ENCODE peak calls at places on chromosome 9, in eight cellular contexts. R is astrocyte, Y is mammary epithelial cell, X is endothelial cell of umbilical vein, C is H1, I is GM23248, V is keratinocyte, P is PC-3. F is an unnamed sample.

GRCh38 chr9:87850405-87850804 is 32.3 kb upstream of the SPATA31E1 start:
- DNase-seq in I (peak), V (no peak), C (no peak), Y (peak), X (no peak), R (peak), P (peak), F (peak)

GRCh38 chr9:88996046-88997005 is 5.1 kb downstream of the S1PR3 start:
- DNase-seq in C (no peak), I (no peak), V (no peak), Y (peak), P (peak), X (no peak), R (no peak), F (no peak)

GRCh38 chr9:108041551-108041950 is 552.0 kb upstream of the KLF4 start:
- DNase-seq in I (peak), V (peak), C (no peak), Y (peak), P (peak), X (no peak), R (peak), F (peak)

GRCh38 chr9:108569624-108570023 is 286.2 kb downstream of the ACTL7B start:
- DNase-seq in I (peak), C (no peak), X (no peak), R (peak), Y (peak), P (peak), V (peak), F (peak)

GRCh38 chr9:79574716-79575242 is 3.0 kb downstream of the TLE4 start:
- DNase-seq in Y (no peak), C (no peak), V (no peak), R (peak), I (peak), P (no peak), X (no peak), F (peak)

GRCh38 chr9:107948086-107948485 is 458.5 kb upstream of the KLF4 start:
- DNase-seq in Y (no peak), R (no peak), C (no peak), V (no peak), X (no peak), I (peak), P (no peak), F (no peak)

GRCh38 chr9:82695704-82696103 is 367.2 kb downstream of the RASEF start:
- DNase-seq in P (no peak), C (no peak), R (no peak), I (no peak), Y (no peak), V (no peak), X (no peak), F (no peak)

GRCh38 chr9:82621446-82621845 is 441.5 kb downstream of the RASEF start:
- DNase-seq in X (no peak), I (no peak), V (no peak), C (no peak), Y (peak), R (peak), P (peak), F (peak)

GRCh38 chr9:69916950-69917349 is 96.3 kb downstream of the CFAP95 start:
- DNase-seq in Y (peak), C (no peak), I (peak), V (no peak), R (no peak), X (peak), P (peak), F (no peak)

GRCh38 chr9:131624636-131625241 is 79.4 kb downstream of the PRRT1B start:
- DNase-seq in I (peak), C (no peak), X (peak), Y (no peak), R (peak), P (no peak), V (no peak), F (peak)

GRCh38 chr9:126398403-126399058 is 71.9 kb downstream of the MVB12B start:
- DNase-seq in Y (peak), X (peak), C (no peak), R (no peak), I (peak), V (no peak), P (peak), F (peak)

GRCh38 chr9:91896513-91897121 is 53.4 kb downstream of the ROR2 start:
- DNase-seq in X (no peak), R (peak), V (no peak), C (no peak), Y (peak), I (peak), P (no peak), F (peak)

GRCh38 chr9:93134018-93134739 is at the start of gene NINJ1:
- DNase-seq in Y (peak), R (peak), P (peak), X (peak), I (peak), V (no peak), C (no peak), F (peak)

GRCh38 chr9:135034106-135034505 is 53.4 kb upstream of the OLFM1 start:
- DNase-seq in C (no peak), P (no peak), V (no peak), I (no peak), Y (no peak), X (no peak), R (no peak), F (no peak)

GRCh38 chr9:128470560-128470959 is 14.8 kb downstream of the ODF2 start:
- DNase-seq in Y (no peak), V (no peak), C (no peak), P (peak), I (peak), R (peak), X (no peak), F (peak)

GRCh38 chr9:128061305-128061704 is 5.8 kb downstream of the NAIF1 start:
- DNase-seq in C (no peak), Y (no peak), I (no peak), P (no peak), X (peak), R (no peak), V (no peak), F (no peak)

GRCh38 chr9:119811030-119811429 is 441.8 kb upstream of the BRINP1 start:
- DNase-seq in R (peak), C (no peak), I (peak), X (no peak), P (no peak), V (no peak), Y (no peak), F (no peak)

GRCh38 chr9:11618241-11618805 is 1005.5 kb upstream of the PTPRD start:
- DNase-seq in V (no peak), R (no peak), Y (no peak), C (no peak), I (no peak), X (no peak), P (no peak), F (no peak)

GRCh38 chr9:118586978-118587377 is 782.3 kb downstream of the BRINP1 start:
- DNase-seq in Y (no peak), P (no peak), I (no peak), R (no peak), C (no peak), X (no peak), V (no peak), F (no peak)

GRCh38 chr9:38700695-38701094 is 19.2 kb downstream of the FAM240B start:
- DNase-seq in C (no peak), I (no peak), V (peak), X (no peak), Y (peak), P (peak), R (peak), F (peak)

GRCh38 chr9:119435066-119435465 is 65.8 kb upstream of the BRINP1 start:
- DNase-seq in R (no peak), V (no peak), X (no peak), C (no peak), P (no peak), Y (no peak), I (peak), F (no peak)

GRCh38 chr9:112819635-112820496 is 69.3 kb downstream of the SNX30 start:
- DNase-seq in P (peak), I (peak), Y (peak), X (peak), R (peak), V (no peak), C (no peak), F (peak)

GRCh38 chr9:32587901-32588300 is 14.9 kb upstream of the NDUFB6 start:
- DNase-seq in R (peak), X (no peak), C (no peak), Y (peak), V (no peak), P (no peak), I (peak), F (no peak)

GRCh38 chr9:98944130-98945074 is 695 bp downstream of the COL15A1 start:
- DNase-seq in C (no peak), I (peak), P (no peak), Y (peak), R (no peak), X (no peak), V (no peak), F (peak)
- TF ChIP-seq EZH2 in C (peak), I (no peak), P (no peak), Y (peak), R (peak), X (peak), V (no peak), F (peak)

DNA sequence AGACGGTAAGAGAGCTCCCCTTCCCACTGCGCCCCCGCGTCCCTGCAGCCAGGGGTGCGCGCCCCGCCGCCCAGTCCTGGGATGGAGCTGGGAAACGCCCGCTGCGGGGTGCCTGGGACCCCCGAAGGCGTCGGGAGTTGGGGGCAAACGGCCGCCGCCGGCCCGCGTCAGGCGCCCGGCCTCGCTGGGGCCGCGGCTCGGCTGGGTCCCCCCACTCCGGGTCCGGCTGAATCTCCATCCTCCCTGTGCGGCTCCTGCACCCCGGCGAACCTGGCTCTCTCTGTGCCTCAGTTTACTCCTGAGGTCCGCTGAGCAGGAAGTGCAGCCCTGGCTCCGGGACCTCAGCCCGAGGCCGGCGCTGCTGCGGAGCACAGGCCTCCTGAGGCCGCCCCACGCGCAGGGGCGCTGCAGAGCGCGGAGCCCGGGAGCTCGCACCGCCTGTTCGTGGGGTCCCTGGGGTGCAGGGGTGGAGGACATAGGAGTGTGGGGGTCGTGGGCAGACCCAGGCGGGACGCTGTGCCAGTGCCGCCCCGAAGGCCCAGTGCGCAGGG is 13.9 kb upstream of the TMEM250 start:
- DNase-seq in X (no peak), C (no peak), V (no peak), R (no peak), Y (no peak), P (no peak), I (no peak), F (no peak)
- TF ChIP-seq EZH2 in X (peak), C (no peak), V (peak), R (peak), Y (no peak), P (no peak), I (no peak), F (peak)

GRCh38 chr9:109779711-109780452 is at the start of gene PALM2AKAP2:
- DNase-seq in R (peak), V (no peak), C (no peak), P (peak), X (no peak), Y (peak), I (peak), F (peak)
- TF ChIP-seq EZH2 in R (no peak), V (no peak), C (no peak), P (no peak), X (peak), Y (no peak), I (no peak), F (no peak)

DNA sequence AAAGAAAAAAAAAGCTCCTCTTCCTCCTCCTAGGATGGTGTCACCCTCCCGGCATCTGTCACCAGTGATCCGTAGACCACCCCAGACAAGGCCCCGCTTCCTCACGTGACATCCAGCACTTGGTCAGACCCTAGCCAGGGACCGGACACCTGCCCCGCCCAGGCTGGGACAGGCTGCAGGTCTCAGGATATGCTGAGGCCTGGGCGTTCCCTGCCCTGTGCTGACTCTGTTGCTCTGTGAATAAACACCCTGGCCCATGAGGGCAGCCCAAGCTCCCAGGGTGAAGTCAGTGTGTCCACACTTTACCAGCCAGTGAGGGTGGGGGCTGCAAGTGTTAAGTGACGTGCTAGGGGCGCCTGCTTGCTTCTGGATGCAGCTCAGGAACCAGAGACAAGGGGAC is 5.6 kb downstream of the EDF1 start:
- DNase-seq in Y (no peak), P (no peak), V (no peak), X (no peak), R (no peak), I (no peak), C (no peak), F (no peak)
- TF ChIP-seq EZH2 in Y (no peak), P (no peak), V (no peak), X (no peak), R (no peak), I (no peak), C (no peak), F (no peak)

DNA sequence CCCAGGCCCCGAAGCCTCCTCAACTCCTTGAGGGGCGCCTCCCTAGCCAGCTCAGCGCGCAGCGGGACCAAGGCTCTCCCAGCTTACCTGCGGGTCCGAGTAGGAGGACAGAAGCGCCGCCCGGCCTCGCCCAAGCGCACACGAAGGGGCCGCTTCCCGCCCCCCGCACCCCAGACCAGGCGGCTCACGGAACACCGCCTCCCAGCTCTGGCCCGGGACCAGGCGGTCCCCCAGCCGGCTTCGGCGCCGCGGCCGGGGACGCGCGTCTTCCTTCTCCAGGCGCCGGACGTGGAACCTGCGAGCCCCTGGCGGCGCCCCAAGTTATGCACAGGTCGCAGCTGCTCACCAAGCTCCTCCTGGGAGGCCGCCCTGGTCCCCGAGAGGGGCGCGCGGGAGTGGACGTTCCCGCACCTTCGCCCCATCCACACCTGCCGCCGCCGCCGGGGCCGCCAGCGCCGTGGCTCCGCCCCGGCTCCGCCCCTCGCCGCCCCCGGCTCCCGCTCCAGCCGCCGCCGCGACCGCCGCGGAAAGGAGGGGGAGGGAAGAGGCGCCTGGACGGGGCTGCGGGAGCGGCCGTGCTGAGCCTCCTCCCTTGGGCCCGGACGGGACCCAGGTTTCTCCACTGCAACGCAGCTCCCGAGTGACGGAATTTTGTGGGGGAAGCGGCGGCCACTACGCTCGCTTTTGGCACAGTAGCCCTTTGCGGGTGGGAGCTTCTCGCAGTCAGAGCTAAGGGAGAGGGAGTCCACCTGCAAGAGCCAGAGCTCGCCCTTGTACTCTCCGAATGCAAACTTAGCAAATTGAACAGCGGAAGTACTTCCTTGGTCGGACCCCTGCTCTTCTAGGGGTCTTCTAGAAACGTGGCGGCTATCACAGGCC is 77.5 kb upstream of the IFNE start:
- DNase-seq in I (peak), R (peak), V (no peak), C (no peak), X (peak), P (peak), Y (peak), F (peak)
- TF ChIP-seq EZH2 in I (no peak), R (no peak), V (no peak), C (peak), X (no peak), P (no peak), Y (no peak), F (no peak)

GRCh38 chr9:97857603-97858392 is 4.8 kb downstream of the FOXE1 start:
- DNase-seq in Y (no peak), I (no peak), V (no peak), P (no peak), X (no peak), C (no peak), R (no peak), F (no peak)
- TF ChIP-seq EZH2 in Y (no peak), I (no peak), V (no peak), P (no peak), X (peak), C (peak), R (peak), F (peak)

DNA sequence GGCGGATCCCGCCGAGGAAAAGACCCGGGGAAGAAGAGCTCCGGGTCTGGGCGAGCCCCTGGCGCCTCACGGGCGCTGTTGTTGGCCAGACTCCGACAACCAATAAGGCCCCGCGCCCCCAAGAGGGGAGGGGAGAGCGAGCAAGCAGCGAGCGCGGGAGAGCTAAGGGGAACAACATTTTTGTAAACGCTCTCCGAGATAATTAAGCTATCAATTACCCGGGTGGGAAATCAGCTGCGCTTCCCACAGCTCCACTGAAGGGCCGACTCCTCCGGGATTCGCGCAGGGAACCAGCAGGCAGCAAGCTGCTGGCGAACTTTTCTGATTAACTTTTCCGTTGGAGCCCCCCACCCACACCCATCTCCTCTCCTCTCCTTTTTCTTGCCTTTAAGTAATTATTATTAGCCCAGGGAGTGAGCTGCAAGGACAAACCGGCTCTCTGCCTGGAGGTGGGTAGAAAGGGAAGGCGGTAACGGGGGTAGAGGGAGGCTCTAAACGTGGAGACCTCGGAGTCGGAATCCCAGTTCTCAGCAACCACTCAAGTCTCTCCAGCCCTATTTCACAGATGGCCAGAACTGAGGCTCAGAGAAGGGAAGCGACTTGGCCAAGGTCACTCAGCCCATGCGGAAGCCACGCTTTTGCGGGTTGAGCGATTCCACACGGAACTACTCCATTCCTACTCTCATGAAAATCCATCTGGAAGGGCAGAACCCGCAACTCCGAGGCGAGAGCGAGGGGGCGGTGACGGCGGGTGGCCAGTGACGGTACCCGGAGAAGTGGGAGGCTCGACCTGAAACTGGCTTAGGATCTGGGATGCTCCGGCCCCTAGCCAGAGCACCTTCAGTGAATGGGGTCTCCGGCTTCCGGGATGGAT is 1.3 kb downstream of the ASTN2 start:
- DNase-seq in R (no peak), P (no peak), I (no peak), C (no peak), V (no peak), X (no peak), Y (peak), F (no peak)
- TF ChIP-seq EZH2 in R (peak), P (no peak), I (peak), C (peak), V (peak), X (peak), Y (peak), F (peak)

DNA sequence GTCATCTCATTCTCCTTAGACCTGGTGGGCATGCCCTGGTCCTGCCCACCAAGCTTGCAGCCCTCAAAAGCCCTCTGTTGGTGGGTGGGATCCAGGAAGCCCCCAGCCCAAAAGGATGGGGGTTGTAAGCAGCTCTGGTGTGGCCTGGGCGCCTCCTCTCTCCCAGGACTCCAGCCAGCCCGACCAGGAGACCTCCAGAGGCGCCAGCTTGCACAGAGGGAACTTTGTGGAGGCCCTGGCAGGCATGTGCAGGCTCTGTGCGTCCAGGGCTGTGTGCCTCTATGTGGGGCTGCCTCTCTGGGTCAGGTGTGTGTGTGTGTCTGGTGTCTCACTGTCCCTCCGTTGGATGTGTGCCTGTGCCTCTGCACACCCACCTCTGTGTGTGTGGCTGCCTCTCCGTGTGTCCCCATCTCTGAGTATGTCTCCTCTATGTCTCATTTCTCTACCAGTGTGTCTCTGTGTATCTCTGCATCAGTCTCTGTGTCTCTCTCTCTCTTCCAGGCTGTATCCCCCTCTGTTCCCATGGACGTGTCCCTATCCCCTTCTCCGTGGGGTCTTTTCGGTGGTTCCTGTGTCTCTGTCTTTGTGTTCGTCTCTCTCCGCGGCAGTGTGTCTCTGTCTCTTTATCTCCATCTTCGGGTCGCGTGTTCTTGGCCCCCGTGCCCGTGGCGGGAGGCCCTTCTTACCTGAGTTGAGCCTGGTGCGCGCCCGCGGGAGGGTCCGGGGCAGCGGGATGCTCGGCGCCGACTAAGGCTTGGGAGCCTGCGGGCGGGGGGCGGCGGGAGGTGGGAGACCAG is 501 bp downstream of the ENHO start:
- DNase-seq in P (no peak), X (no peak), C (no peak), V (no peak), R (no peak), Y (no peak), I (peak), F (no peak)
- TF ChIP-seq EZH2 in P (no peak), X (peak), C (no peak), V (peak), R (no peak), Y (no peak), I (peak), F (peak)